ENCODE peak calls at places on chromosome 12, in nine cellular contexts. S is CD8-positive, alpha-beta memory T cell; K is posterior cingulate gyrus; H is transverse colon; A is COLO829; D is hepatocyte; V is NCI-H774; X is activated T-helper 1 cell treated with anti-CD3 and anti-CD28 coated beads, Interleukin-12 subunit alpha, Interleukin-12 subunit beta, Interleukin-2, Interleukin-4 antibody, amounts not matched to agents 30 ng/mL and 10 ng/mL and 1 ng/mL, durations not matched to agents 14 hours and 24 hours and 36 hours; T is GM06990. N is an unnamed sample.

GRCh38 chr12:117025481-117026151 is 73.6 kb downstream of the TESC start:
- DNase-seq in S (peak; percentile 28), K (peak; percentile 93), H (peak; percentile 55), A (peak; percentile 66), D (peak; percentile 87), V (peak; percentile 64), X (peak; percentile 23), T (no peak), N (peak; percentile 83)

GRCh38 chr12:66446276-66446675 is 144.0 kb downstream of the HELB start:
- DNase-seq in S (no peak), K (no peak), H (no peak), A (no peak), D (no peak), V (no peak), X (no peak), T (no peak), N (no peak)

GRCh38 chr12:53963434-53964314 is 9.0 kb downstream of the HOXC12 start:
- DNase-seq in S (no peak), K (peak; percentile 60), H (no peak), A (no peak), D (no peak), V (no peak), X (no peak), T (no peak), N (no peak)

GRCh38 chr12:49259452-49259851 is 5.4 kb upstream of the TUBA1C start:
- DNase-seq in S (no peak), K (no peak), H (no peak), A (no peak), D (no peak), V (no peak), X (no peak), T (no peak), N (no peak)

GRCh38 chr12:114311966-114312365 is 94.0 kb downstream of the TBX5 start:
- DNase-seq in S (no peak), K (no peak), H (no peak), A (no peak), D (no peak), V (no peak), X (no peak), T (no peak), N (no peak)

GRCh38 chr12:130391186-130391585 is 53.5 kb downstream of the PIWIL1 start:
- DNase-seq in S (no peak), K (no peak), H (no peak), A (no peak), D (no peak), V (no peak), X (no peak), T (no peak), N (no peak)

GRCh38 chr12:75476076-75476475 is 4.5 kb upstream of the GLIPR1 start:
- DNase-seq in S (no peak), K (no peak), H (no peak), A (no peak), D (no peak), V (no peak), X (no peak), T (no peak), N (no peak)

GRCh38 chr12:121159467-121160307 is 27.0 kb downstream of the P2RX7 start:
- DNase-seq in S (no peak), K (no peak), H (no peak), A (no peak), D (no peak), V (no peak), X (no peak), T (peak; percentile 28), N (no peak)

GRCh38 chr12:11545438-11546330 is 103.8 kb upstream of the ETV6 start:
- DNase-seq in S (peak; percentile 25), K (no peak), H (no peak), A (no peak), D (no peak), V (no peak), X (peak; percentile 45), T (peak; percentile 77), N (peak; percentile 88)

GRCh38 chr12:57795354-57795753 is 12.8 kb downstream of the TSFM start:
- DNase-seq in S (no peak), K (no peak), H (no peak), A (no peak), D (no peak), V (no peak), X (no peak), T (no peak), N (no peak)

GRCh38 chr12:116598341-116599284 is 39.4 kb downstream of the MAP1LC3B2 start:
- DNase-seq in S (no peak), K (no peak), H (no peak), A (no peak), D (peak; percentile 50), V (no peak), X (no peak), T (no peak), N (no peak)

GRCh38 chr12:108094250-108094649 is 34.8 kb upstream of the WSCD2 start:
- DNase-seq in S (no peak), K (no peak), H (no peak), A (no peak), D (no peak), V (no peak), X (no peak), T (no peak), N (no peak)

GRCh38 chr12:23834076-23834475 is 115.4 kb downstream of the SOX5 start:
- DNase-seq in S (no peak), K (no peak), H (no peak), A (no peak), D (no peak), V (no peak), X (no peak), T (no peak), N (no peak)

GRCh38 chr12:124551268-124552144 is 15.9 kb downstream of the NCOR2 start:
- DNase-seq in S (no peak), K (no peak), H (peak; percentile 42), A (no peak), D (peak; percentile 62), V (no peak), X (no peak), T (peak; percentile 53), N (no peak)

GRCh38 chr12:92745874-92746553 is 43.2 kb downstream of the PLEKHG7 start:
- DNase-seq in S (no peak), K (peak; percentile 87), H (peak; percentile 29), A (peak; percentile 44), D (peak; percentile 23), V (no peak), X (no peak), T (no peak), N (no peak)

GRCh38 chr12:3529281-3529680 is 38.3 kb downstream of the PRMT8 start:
- DNase-seq in S (no peak), K (no peak), H (no peak), A (no peak), D (no peak), V (no peak), X (no peak), T (no peak), N (no peak)

GRCh38 chr12:54993181-54993835 is 8.7 kb upstream of the TESPA1 start:
- DNase-seq in S (peak; percentile 49), K (no peak), H (peak; percentile 36), A (peak; percentile 56), D (peak; percentile 81), V (peak; percentile 74), X (peak; percentile 41), T (peak; percentile 38), N (peak; percentile 87)

GRCh38 chr12:65532744-65533143 is 254.3 kb downstream of the MSRB3 start:
- DNase-seq in S (no peak), K (no peak), H (no peak), A (peak; percentile 92), D (peak; percentile 39), V (no peak), X (no peak), T (no peak), N (no peak)

GRCh38 chr12:52223411-52224039 is 9.5 kb upstream of the KRT7 start:
- DNase-seq in S (no peak), K (no peak), H (no peak), A (no peak), D (no peak), V (no peak), X (no peak), T (no peak), N (no peak)

GRCh38 chr12:96164951-96165858 is 29.0 kb upstream of the ELK3 start:
- DNase-seq in S (no peak), K (no peak), H (no peak), A (no peak), D (no peak), V (no peak), X (no peak), T (no peak), N (no peak)

GRCh38 chr12:47903151-47903611 is 1.6 kb downstream of the VDR start:
- DNase-seq in S (no peak), K (no peak), H (peak; percentile 76), A (no peak), D (peak; percentile 44), V (no peak), X (no peak), T (no peak), N (peak; percentile 73)

GRCh38 chr12:123363385-123363742 is 1.3 kb downstream of the SBNO1 start:
- DNase-seq in S (no peak), K (no peak), H (no peak), A (no peak), D (peak; percentile 29), V (no peak), X (no peak), T (no peak), N (no peak)

GRCh38 chr12:120394483-120395367 is 25.8 kb upstream of the MSI1 start:
- DNase-seq in S (no peak), K (no peak), H (peak; percentile 70), A (no peak), D (peak; percentile 56), V (peak; percentile 88), X (no peak), T (no peak), N (no peak)

GRCh38 chr12:85866929-85867776 is 6.9 kb upstream of the NTS start:
- DNase-seq in S (no peak), K (no peak), H (no peak), A (peak; percentile 65), D (peak; percentile 71), V (peak; percentile 49), X (no peak), T (peak; percentile 22), N (peak; percentile 68)

GRCh38 chr12:59383426-59383822 is 212.4 kb upstream of the SLC16A7 start:
- DNase-seq in S (no peak), K (no peak), H (no peak), A (no peak), D (no peak), V (no peak), X (no peak), T (no peak), N (no peak)

GRCh38 chr12:49674318-49674985 is 32.8 kb downstream of the FMNL3 start:
- DNase-seq in S (no peak), K (no peak), H (no peak), A (peak; percentile 32), D (no peak), V (no peak), X (no peak), T (no peak), N (no peak)

N was measured in activated CD4-positive, alpha-beta T cell treated with anti-CD3 and anti-CD28 coated beads, Interleukin-2, amount 10 ng/mL, durations not matched to agents 24 days and 14 days.